ENCODE peak calls at places on chromosome 10, in six cellular contexts. A is A549, Z is K562, L is NB4, T is GM12878, W is H1. K is an unnamed sample.

GRCh38 chr10:50605280-50606270 is 18.2 kb downstream of the SGMS1 start:
- DNase-seq in Z (no peak), T (no peak), L (peak; percentile 73), W (no peak), A (peak; percentile 24), K (peak; percentile 84)

GRCh38 chr10:81018898-81019890 is 481.5 kb downstream of the SH2D4B start:
- DNase-seq in T (no peak), A (peak; percentile 20), L (peak; percentile 90), Z (peak; percentile 28), W (no peak), K (peak; percentile 53)

GRCh38 chr10:86349474-86349873 is 17.1 kb downstream of the GRID1 start:
- DNase-seq in Z (peak; percentile 48), W (peak; percentile 63), A (peak; percentile 52), T (no peak), L (peak; percentile 79), K (peak; percentile 21)

GRCh38 chr10:44949915-44950314 is 9.7 kb upstream of the RASSF4 start:
- DNase-seq in A (no peak), T (no peak), Z (no peak), L (no peak), W (peak; percentile 39), K (no peak)

GRCh38 chr10:101158101-101159058 is 27.3 kb downstream of the TLX1 start:
- DNase-seq in L (no peak), A (no peak), T (no peak), W (no peak), Z (peak; percentile 25), K (no peak)

GRCh38 chr10:120514035-120514620 is 57.1 kb downstream of the PLPP4 start:
- DNase-seq in T (no peak), W (peak; percentile 83), L (peak; percentile 60), A (no peak), Z (peak; percentile 24), K (peak; percentile 49)

GRCh38 chr10:68138526-68138925 is 29.2 kb downstream of the MYPN start:
- DNase-seq in Z (no peak), W (no peak), T (no peak), L (no peak), A (no peak), K (no peak)

GRCh38 chr10:79023489-79024162 is 45.1 kb upstream of the ZMIZ1 start:
- DNase-seq in A (no peak), Z (no peak), T (no peak), L (no peak), W (no peak), K (no peak)

GRCh38 chr10:124632064-124632531 is 112.1 kb downstream of the FAM53B start:
- DNase-seq in W (no peak), T (no peak), L (peak; percentile 61), A (no peak), Z (no peak), K (peak; percentile 31)

GRCh38 chr10:119025776-119026175 is 3.7 kb upstream of the NANOS1 start:
- DNase-seq in W (peak; percentile 24), A (no peak), L (no peak), T (no peak), Z (no peak), K (no peak)

GRCh38 chr10:57948796-57949195 is 318.9 kb downstream of the IPMK start:
- DNase-seq in A (no peak), Z (no peak), T (no peak), W (no peak), L (no peak), K (no peak)

GRCh38 chr10:69459893-69460575 is 8.8 kb downstream of the TSPAN15 start:
- DNase-seq in Z (no peak), A (no peak), W (no peak), T (no peak), L (no peak), K (no peak)

GRCh38 chr10:86299562-86299961 is 67.0 kb downstream of the GRID1 start:
- DNase-seq in Z (no peak), A (no peak), W (no peak), L (no peak), T (no peak), K (no peak)

GRCh38 chr10:15316144-15316543 is 54.9 kb downstream of the FAM171A1 start:
- DNase-seq in T (no peak), A (no peak), Z (no peak), W (no peak), L (no peak), K (no peak)

GRCh38 chr10:124911124-124912051 is 30.5 kb upstream of the ZRANB1 start:
- DNase-seq in Z (peak; percentile 14), A (no peak), L (peak; percentile 16), W (no peak), T (no peak), K (peak; percentile 42)

GRCh38 chr10:122178655-122179054 is 92.4 kb upstream of the BTBD16 start:
- DNase-seq in T (no peak), A (no peak), W (no peak), Z (no peak), L (no peak), K (no peak)

GRCh38 chr10:93160829-93161228 is 87.1 kb downstream of the CYP26A1 start:
- DNase-seq in A (no peak), Z (no peak), L (no peak), T (no peak), W (no peak), K (no peak)

GRCh38 chr10:107104026-107104652 is 60.4 kb downstream of the SORCS1 start:
- DNase-seq in T (no peak), Z (no peak), A (no peak), W (no peak), L (no peak), K (no peak)

GRCh38 chr10:107098326-107098725 is 66.2 kb downstream of the SORCS1 start:
- DNase-seq in Z (no peak), A (no peak), W (no peak), T (no peak), L (no peak), K (no peak)

DNA sequence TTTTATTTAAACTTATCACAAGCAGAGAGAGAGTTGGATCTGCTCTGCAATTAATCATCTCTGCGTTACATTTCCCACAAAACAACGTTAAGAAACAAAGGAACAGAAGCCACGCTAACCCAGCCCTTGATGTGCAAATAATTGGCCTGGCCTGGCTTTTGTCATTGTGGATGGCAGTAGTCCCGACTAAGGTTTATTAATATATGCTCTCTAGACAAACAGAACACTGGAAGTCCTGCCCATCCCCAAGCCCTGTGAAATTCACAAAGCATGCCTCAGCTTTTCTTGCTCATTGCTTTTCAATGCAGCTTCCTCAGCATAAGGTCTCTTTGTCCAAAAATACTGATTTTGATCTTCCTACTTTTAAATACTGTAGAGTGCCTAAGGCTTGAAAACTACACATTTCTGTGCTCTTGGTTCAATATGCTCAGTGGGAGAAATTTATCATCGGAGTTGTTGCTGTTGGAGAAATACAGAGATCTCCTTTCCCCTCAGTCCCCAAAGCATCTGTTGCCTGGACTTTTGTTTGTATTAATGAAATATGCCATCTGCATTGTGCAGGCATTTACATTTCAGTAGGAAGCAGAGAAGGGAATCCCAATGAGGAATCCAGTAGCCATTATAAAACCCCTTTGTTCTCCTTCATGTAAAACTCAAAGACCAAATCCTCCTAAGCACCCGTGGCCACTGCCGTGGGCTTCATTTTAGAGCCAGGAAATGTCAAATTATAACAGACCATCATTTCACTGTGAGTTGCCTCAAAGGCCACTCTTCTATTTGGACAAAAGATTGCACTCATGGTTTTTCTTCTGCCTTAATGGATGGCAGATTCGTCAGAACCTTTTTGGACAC is 61.1 kb downstream of the SORCS1 start:
- DNase-seq in L (no peak), T (no peak), Z (no peak), W (no peak), A (no peak), K (no peak)
- TF ChIP-seq MAX in L (no peak), T (no peak), Z (no peak), W (no peak), A (no peak), K (no peak)

DNA sequence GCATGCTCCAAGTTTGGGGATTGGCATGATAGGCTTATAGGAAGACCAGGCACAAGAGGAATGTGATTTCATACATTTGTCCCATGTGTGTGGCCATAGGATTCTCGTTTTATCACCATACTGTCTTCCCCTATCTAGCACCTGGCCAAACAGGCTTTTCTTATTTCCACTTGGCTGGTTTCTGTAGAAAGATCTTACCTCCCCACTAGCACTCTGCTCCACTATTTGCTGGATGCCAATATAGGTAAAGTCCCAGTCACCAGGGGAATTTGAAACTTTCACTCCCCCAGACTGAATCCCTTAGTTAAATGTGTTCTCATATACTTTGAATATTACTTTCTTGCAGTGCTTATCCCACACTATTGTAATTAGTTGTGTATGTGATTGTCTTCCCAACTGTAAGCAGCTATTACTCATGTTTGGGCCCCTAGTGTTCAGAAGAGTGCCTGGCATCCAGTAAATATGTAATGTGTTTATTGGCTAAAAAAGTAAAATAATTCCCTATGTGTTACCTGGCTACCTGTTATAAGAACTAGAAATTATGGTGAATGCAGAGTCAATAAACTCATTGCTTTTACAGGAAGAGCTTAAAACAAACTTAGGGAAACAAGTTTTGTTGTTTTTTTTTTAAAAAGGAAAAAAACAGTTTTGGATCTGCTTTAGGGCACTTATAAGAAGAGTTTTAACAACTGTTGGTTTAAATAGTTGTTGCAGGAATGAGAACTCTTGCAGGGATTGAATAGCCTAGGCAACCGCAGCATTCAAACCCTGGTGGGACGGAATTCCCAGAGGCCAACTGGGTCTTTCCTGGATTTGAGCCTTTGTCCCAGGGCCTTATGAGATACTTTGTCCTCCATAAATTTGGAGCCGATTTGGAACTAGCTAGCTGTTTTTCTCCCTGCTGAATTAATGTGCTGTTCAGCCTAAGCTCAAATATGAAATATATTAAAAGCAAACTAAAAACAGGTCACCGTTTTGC is 109.2 kb downstream of the LRMDA start:
- DNase-seq in W (no peak), Z (no peak), T (no peak), A (no peak), L (no peak), K (no peak)
- TF ChIP-seq CTCF in W (no peak), Z (no peak), T (peak; percentile 17), A (no peak), L (no peak), K (no peak)

GRCh38 chr10:19964625-19965024 is 148.4 kb downstream of the PLXDC2 start:
- DNase-seq in Z (no peak), A (no peak), W (no peak), L (no peak), T (no peak), K (no peak)

GRCh38 chr10:19970707-19971106 is 154.5 kb downstream of the PLXDC2 start:
- DNase-seq in Z (no peak), W (no peak), A (no peak), T (no peak), L (no peak), K (no peak)

GRCh38 chr10:19971343-19971742 is 155.1 kb downstream of the PLXDC2 start:
- DNase-seq in L (no peak), Z (no peak), T (no peak), W (no peak), A (no peak), K (no peak)

GRCh38 chr10:19968745-19969144 is 152.5 kb downstream of the PLXDC2 start:
- DNase-seq in T (no peak), W (no peak), L (no peak), Z (no peak), A (no peak), K (no peak)

GRCh38 chr10:19966751-19967150 is 150.5 kb downstream of the PLXDC2 start:
- DNase-seq in W (no peak), L (no peak), T (no peak), A (no peak), Z (no peak), K (no peak)
- TF ChIP-seq MAX in W (peak; percentile 7), L (no peak), T (no peak), A (no peak), Z (no peak), K (no peak)

DNA sequence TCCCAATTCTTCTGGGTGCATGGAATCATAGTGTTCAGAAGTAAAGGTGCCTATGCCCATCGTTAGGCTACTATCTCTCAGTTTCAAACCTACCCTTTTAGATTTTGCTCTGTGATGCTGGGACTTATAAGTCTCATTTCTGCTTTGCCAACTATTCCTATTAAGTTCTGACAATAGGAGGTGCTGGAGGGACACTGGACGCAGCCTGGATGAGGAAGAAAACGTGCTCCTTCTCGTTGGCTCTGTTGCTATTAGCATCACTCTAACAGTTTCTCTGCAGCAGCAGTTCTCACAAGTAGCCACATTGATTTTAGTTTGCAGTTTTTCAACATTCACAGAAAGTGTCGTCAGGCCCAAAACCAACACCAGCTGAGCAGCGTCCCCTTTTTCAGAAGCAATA is 72.4 kb downstream of the ABCC2 start:
- DNase-seq in W (no peak), T (no peak), Z (no peak), L (peak; percentile 62), A (peak; percentile 41), K (peak; percentile 91)
- TF ChIP-seq CTCF in W (peak; percentile 41), T (no peak), Z (peak; percentile 39), L (peak; percentile 16), A (peak; percentile 46), K (peak; percentile 53)